ENCODE peak calls at places on chromosomes 5 and 9, in nine cellular contexts. R, Z, W, G, O, N, P, B and F are unnamed samples.
A peak's percentile ranks its signal among the peaks of the same experiment; 100 is the strongest.

GRCh38 chr9:137551656-137552534 is at the start of gene MRPL41:
- DNase-seq in R (peak; percentile 79), N (peak; percentile 97), Z (peak; percentile 61), O (peak; percentile 86), G (peak; percentile 87), P (peak; percentile 90), W (peak; percentile 53), B (peak; percentile 71), F (peak; percentile 94)

GRCh38 chr5:41094871-41095270 is 23.7 kb upstream of the MROH2B start:
- DNase-seq in W (no peak), P (no peak), R (no peak), Z (peak; percentile 7), G (no peak), B (no peak), O (no peak), N (no peak), F (peak; percentile 45)

GRCh38 chr5:28400076-28400475 is 1361.7 kb upstream of the CDH9 start:
- DNase-seq in R (no peak), O (no peak), G (no peak), N (no peak), B (no peak), Z (no peak), P (no peak), W (no peak), F (no peak)

GRCh38 chr5:74767579-74767913 is 497 bp downstream of the NSA2 start:
- DNase-seq in N (peak; percentile 55), O (peak; percentile 4), P (no peak), B (peak; percentile 19), Z (peak; percentile 28), R (no peak), W (peak; percentile 69), G (peak; percentile 7), F (no peak)

GRCh38 chr5:34597034-34597433 is 59.1 kb upstream of the RAI14 start:
- DNase-seq in R (no peak), N (peak; percentile 46), P (no peak), G (no peak), B (no peak), O (no peak), Z (no peak), W (no peak), F (no peak)

GRCh38 chr5:114387433-114387832 is 25.6 kb downstream of the KCNN2 start:
- DNase-seq in Z (no peak), G (no peak), B (no peak), N (no peak), R (no peak), O (no peak), W (no peak), P (no peak), F (peak; percentile 41)

GRCh38 chr5:95369796-95370195 is 21.4 kb upstream of the FAM81B start:
- DNase-seq in B (no peak), N (no peak), P (no peak), W (peak; percentile 89), G (no peak), O (no peak), Z (no peak), R (no peak), F (no peak)

GRCh38 chr9:110320651-110321050 is 17.0 kb downstream of the TXNDC8 start:
- DNase-seq in N (no peak), B (no peak), P (no peak), Z (no peak), W (no peak), R (no peak), O (no peak), G (no peak), F (no peak)

GRCh38 chr5:170746081-170746951 is 37.2 kb upstream of the GABRP start:
- DNase-seq in W (no peak), B (no peak), N (no peak), P (no peak), Z (no peak), O (no peak), G (no peak), R (no peak), F (no peak)

GRCh38 chr5:156581725-156582124 is 254.8 kb downstream of the SGCD start:
- DNase-seq in N (no peak), P (no peak), R (no peak), Z (no peak), B (no peak), G (no peak), O (no peak), W (no peak), F (no peak)

GRCh38 chr5:112491257-112491656 is 72.2 kb upstream of the EPB41L4A start:
- DNase-seq in Z (peak; percentile 29), P (no peak), O (no peak), G (no peak), B (no peak), W (peak; percentile 30), R (no peak), N (peak; percentile 25), F (peak; percentile 1)

GRCh38 chr9:98644011-98644410 is 64.7 kb downstream of the GABBR2 start:
- DNase-seq in W (no peak), B (no peak), O (no peak), P (no peak), N (no peak), G (no peak), R (no peak), Z (no peak), F (no peak)

GRCh38 chr9:87206064-87206661 is 258.9 kb upstream of the GAS1 start:
- DNase-seq in R (no peak), B (no peak), Z (no peak), O (no peak), N (no peak), W (no peak), P (no peak), G (no peak), F (no peak)

GRCh38 chr5:143403357-143403606 is 204 bp downstream of the NR3C1 start:
- DNase-seq in B (no peak), W (no peak), N (no peak), P (no peak), G (no peak), O (no peak), R (no peak), Z (no peak), F (no peak)

GRCh38 chr9:125747765-125748510 is 765 bp downstream of the PBX3 start:
- DNase-seq in B (no peak), P (no peak), G (peak; percentile 33), O (peak; percentile 27), W (no peak), Z (no peak), N (peak; percentile 73), R (peak; percentile 28), F (no peak)

GRCh38 chr5:169893586-169893985 is 86.7 kb downstream of the INSYN2B start:
- DNase-seq in G (no peak), N (no peak), B (no peak), R (no peak), W (no peak), P (no peak), O (no peak), Z (no peak), F (no peak)

GRCh38 chr5:124111886-124112285 is 599.9 kb downstream of the CSNK1G3 start:
- DNase-seq in B (no peak), P (no peak), W (no peak), O (no peak), R (no peak), Z (no peak), N (no peak), G (no peak), F (no peak)

GRCh38 chr9:128702445-128702948 is at the start of gene PKN3:
- DNase-seq in P (peak; percentile 51), B (peak; percentile 75), Z (peak; percentile 69), O (peak; percentile 72), R (peak; percentile 83), G (peak; percentile 79), N (peak; percentile 92), W (peak; percentile 89), F (peak; percentile 93)

GRCh38 chr9:1460143-1460769 is 410.1 kb downstream of the DMRT2 start:
- DNase-seq in N (peak; percentile 45), B (no peak), P (no peak), Z (no peak), R (no peak), G (peak; percentile 10), W (peak; percentile 11), O (no peak), F (peak; percentile 2)